ENCODE peak calls at places on chromosomes 16 and 17, in nine cellular contexts. One of them, this sample, is unnamed. For H3K9me3, the result is how much of the 10 kb centered on the place peaks cover.

GRCh38 chr16:29230671-29231091 is 175.8 kb downstream of the NPIPB11 start:
- DNase-seq in H1: no peak
- DNase-seq in IMR-90: peak
- DNase-seq in breast epithelium: peak
- DNase-seq in testis: no peak
- DNase-seq in transverse colon: no peak
- DNase-seq in heart left ventricle: no peak
- DNase-seq in A549: no peak
- DNase-seq in suprapubic skin: peak
- DNase-seq in this sample: no peak

GRCh38 chr17:73316919-73317505 is 5.2 kb upstream of the CDC42EP4 start:
- DNase-seq in transverse colon: no peak
- DNase-seq in suprapubic skin: peak
- DNase-seq in A549: no peak
- DNase-seq in testis: no peak
- DNase-seq in heart left ventricle: no peak
- DNase-seq in H1: no peak
- DNase-seq in breast epithelium: no peak
- DNase-seq in IMR-90: no peak
- DNase-seq in this sample: no peak

GRCh38 chr17:65902831-65903549 is 288.9 kb downstream of the CEP112 start:
- DNase-seq in suprapubic skin: no peak
- DNase-seq in testis: no peak
- DNase-seq in transverse colon: no peak
- DNase-seq in A549: no peak
- DNase-seq in H1: no peak
- DNase-seq in IMR-90: no peak
- DNase-seq in breast epithelium: no peak
- DNase-seq in heart left ventricle: no peak
- DNase-seq in this sample: no peak

GRCh38 chr16:1941924-1942809 is 832 bp downstream of the MSRB1 start:
- DNase-seq in IMR-90: no peak
- DNase-seq in transverse colon: no peak
- DNase-seq in suprapubic skin: no peak
- DNase-seq in A549: no peak
- DNase-seq in breast epithelium: no peak
- DNase-seq in heart left ventricle: no peak
- DNase-seq in H1: no peak
- DNase-seq in testis: no peak
- DNase-seq in this sample: peak

GRCh38 chr16:68658258-68658973 is 13.3 kb downstream of the CDH3 start:
- DNase-seq in breast epithelium: peak
- DNase-seq in IMR-90: peak
- DNase-seq in suprapubic skin: no peak
- DNase-seq in A549: peak
- DNase-seq in testis: no peak
- DNase-seq in transverse colon: no peak
- DNase-seq in H1: no peak
- DNase-seq in heart left ventricle: no peak
- DNase-seq in this sample: peak

GRCh38 chr17:13725286-13725990 is 123.7 kb upstream of the HS3ST3A1 start:
- DNase-seq in testis: no peak
- DNase-seq in suprapubic skin: no peak
- DNase-seq in H1: no peak
- DNase-seq in IMR-90: peak
- DNase-seq in breast epithelium: no peak
- DNase-seq in A549: peak
- DNase-seq in transverse colon: no peak
- DNase-seq in heart left ventricle: no peak
- DNase-seq in this sample: no peak

GRCh38 chr17:50207792-50208567 is 6.5 kb upstream of the COL1A1 start:
- DNase-seq in H1: no peak
- DNase-seq in transverse colon: no peak
- DNase-seq in breast epithelium: no peak
- DNase-seq in testis: no peak
- DNase-seq in A549: no peak
- DNase-seq in heart left ventricle: no peak
- DNase-seq in suprapubic skin: no peak
- DNase-seq in IMR-90: no peak
- DNase-seq in this sample: no peak

GRCh38 chr16:6571044-6571443 is 761.6 kb upstream of the RBFOX1 start:
- DNase-seq in testis: no peak
- DNase-seq in transverse colon: no peak
- DNase-seq in A549: no peak
- DNase-seq in H1: no peak
- DNase-seq in IMR-90: no peak
- DNase-seq in heart left ventricle: no peak
- DNase-seq in breast epithelium: no peak
- DNase-seq in suprapubic skin: no peak
- DNase-seq in this sample: no peak

GRCh38 chr16:49850558-49851467 is 5.1 kb downstream of the ZNF423 start:
- DNase-seq in transverse colon: no peak
- DNase-seq in testis: no peak
- DNase-seq in H1: no peak
- DNase-seq in heart left ventricle: no peak
- DNase-seq in breast epithelium: no peak
- DNase-seq in IMR-90: no peak
- DNase-seq in suprapubic skin: no peak
- DNase-seq in A549: no peak
- DNase-seq in this sample: no peak

GRCh38 chr17:38591759-38592241 is 14.0 kb downstream of the SRCIN1 start:
- DNase-seq in breast epithelium: no peak
- DNase-seq in IMR-90: no peak
- DNase-seq in H1: no peak
- DNase-seq in suprapubic skin: no peak
- DNase-seq in heart left ventricle: no peak
- DNase-seq in A549: no peak
- DNase-seq in testis: no peak
- DNase-seq in transverse colon: no peak
- DNase-seq in this sample: no peak

GRCh38 chr16:27237229-27238015 is 31.1 kb downstream of the NSMCE1 start:
- DNase-seq in suprapubic skin: no peak
- DNase-seq in IMR-90: no peak
- DNase-seq in breast epithelium: peak
- DNase-seq in A549: no peak
- DNase-seq in heart left ventricle: no peak
- DNase-seq in testis: no peak
- DNase-seq in H1: no peak
- DNase-seq in transverse colon: no peak
- DNase-seq in this sample: no peak

GRCh38 chr16:11401161-11402050 is 56.1 kb downstream of the RMI2 start:
- DNase-seq in H1: no peak
- DNase-seq in transverse colon: no peak
- DNase-seq in IMR-90: no peak
- DNase-seq in suprapubic skin: no peak
- DNase-seq in breast epithelium: peak
- DNase-seq in heart left ventricle: peak
- DNase-seq in A549: no peak
- DNase-seq in testis: peak
- DNase-seq in this sample: peak

GRCh38 chr17:30379303-30380105 is 777 bp downstream of the CPD start:
- DNase-seq in testis: no peak
- DNase-seq in transverse colon: peak
- DNase-seq in A549: no peak
- DNase-seq in breast epithelium: no peak
- DNase-seq in heart left ventricle: peak
- DNase-seq in suprapubic skin: peak
- DNase-seq in IMR-90: no peak
- DNase-seq in H1: no peak
- DNase-seq in this sample: peak

GRCh38 chr16:71723537-71724319 is 773 bp downstream of the PHLPP2 start:
- DNase-seq in transverse colon: peak
- DNase-seq in IMR-90: peak
- DNase-seq in heart left ventricle: peak
- DNase-seq in A549: peak
- DNase-seq in breast epithelium: peak
- DNase-seq in testis: peak
- DNase-seq in suprapubic skin: peak
- DNase-seq in H1: peak
- DNase-seq in this sample: peak
- TF ChIP-seq POLR2A in transverse colon: peak
- TF ChIP-seq POLR2A in IMR-90: peak
- TF ChIP-seq POLR2A in heart left ventricle: peak
- TF ChIP-seq POLR2A in A549: peak
- TF ChIP-seq POLR2A in breast epithelium: no peak
- TF ChIP-seq POLR2A in testis: no peak
- TF ChIP-seq POLR2A in suprapubic skin: peak
- TF ChIP-seq POLR2A in H1: no peak
- TF ChIP-seq POLR2A in this sample: peak

GRCh38 chr16:35752773-35753558 is 2293.6 kb downstream of the TP53TG3F start:
- DNase-seq in transverse colon: no peak
- DNase-seq in A549: no peak
- DNase-seq in testis: no peak
- DNase-seq in breast epithelium: no peak
- DNase-seq in H1: no peak
- DNase-seq in IMR-90: no peak
- DNase-seq in heart left ventricle: no peak
- DNase-seq in suprapubic skin: peak
- DNase-seq in this sample: no peak

GRCh38 chr16:35750701-35751104 is 2291.3 kb downstream of the TP53TG3F start:
- DNase-seq in transverse colon: no peak
- DNase-seq in testis: no peak
- DNase-seq in suprapubic skin: peak
- DNase-seq in heart left ventricle: no peak
- DNase-seq in IMR-90: no peak
- DNase-seq in breast epithelium: no peak
- DNase-seq in A549: no peak
- DNase-seq in H1: no peak
- DNase-seq in this sample: no peak

GRCh38 chr16:35753559-35754390 is 2294.4 kb downstream of the TP53TG3F start:
- DNase-seq in IMR-90: no peak
- DNase-seq in A549: no peak
- DNase-seq in H1: no peak
- DNase-seq in testis: no peak
- DNase-seq in suprapubic skin: peak
- DNase-seq in transverse colon: no peak
- DNase-seq in heart left ventricle: no peak
- DNase-seq in breast epithelium: no peak
- DNase-seq in this sample: no peak

GRCh38 chr16:35751191-35751941 is 2292.0 kb downstream of the TP53TG3F start:
- DNase-seq in heart left ventricle: no peak
- DNase-seq in testis: no peak
- DNase-seq in breast epithelium: no peak
- DNase-seq in IMR-90: no peak
- DNase-seq in suprapubic skin: peak
- DNase-seq in transverse colon: no peak
- DNase-seq in A549: no peak
- DNase-seq in H1: no peak
- DNase-seq in this sample: no peak

DNA sequence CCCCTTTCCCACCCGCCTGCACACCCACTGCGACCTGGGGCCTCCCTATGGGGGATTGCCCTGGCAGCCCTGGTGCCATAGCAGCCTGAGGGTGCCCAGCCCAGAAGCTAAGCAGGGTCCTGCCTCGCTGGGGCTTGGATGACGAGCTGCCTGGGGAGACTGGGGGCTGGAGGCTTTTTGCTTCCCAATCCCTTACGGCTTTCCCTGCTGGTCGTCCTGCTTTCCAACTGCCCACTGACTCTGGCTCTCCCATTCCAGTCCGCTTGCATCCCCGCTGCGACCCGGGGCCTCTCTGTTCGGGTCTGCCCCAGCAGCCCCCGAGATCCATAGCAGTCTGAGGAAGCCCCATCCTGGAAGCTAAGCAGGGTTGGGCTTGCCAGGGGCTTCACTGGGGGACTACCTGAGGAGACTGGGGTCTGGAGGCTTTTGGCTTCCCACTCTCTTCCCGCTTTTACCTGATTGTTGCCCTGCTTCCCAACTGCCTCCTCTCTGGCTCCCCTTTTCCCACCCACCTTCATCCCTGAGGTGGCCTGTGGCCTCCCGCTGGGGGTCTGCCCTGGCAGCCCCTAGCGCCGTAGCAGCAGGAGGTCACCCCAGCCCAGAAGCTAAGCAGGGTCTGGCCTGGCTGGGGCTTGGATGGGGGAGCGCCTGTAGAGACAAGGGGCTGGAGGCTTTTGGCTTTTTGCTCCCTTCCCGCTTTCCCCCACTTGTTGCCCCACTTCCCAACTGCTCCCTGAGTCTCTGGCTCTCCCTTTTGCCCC is 2292.8 kb downstream of the TP53TG3F start:
- DNase-seq in testis: no peak
- DNase-seq in suprapubic skin: peak
- DNase-seq in breast epithelium: no peak
- DNase-seq in IMR-90: no peak
- DNase-seq in H1: no peak
- DNase-seq in A549: no peak
- DNase-seq in transverse colon: no peak
- DNase-seq in heart left ventricle: no peak
- DNase-seq in this sample: no peak
- H3K9me3 ChIP-seq in testis: under half
- H3K9me3 ChIP-seq in suprapubic skin: under half
- H3K9me3 ChIP-seq in breast epithelium: under half
- H3K9me3 ChIP-seq in IMR-90: half or more
- H3K9me3 ChIP-seq in H1: half or more
- H3K9me3 ChIP-seq in A549: under half
- H3K9me3 ChIP-seq in transverse colon: under half
- H3K9me3 ChIP-seq in heart left ventricle: under half
- H3K9me3 ChIP-seq in this sample: under half

DNA sequence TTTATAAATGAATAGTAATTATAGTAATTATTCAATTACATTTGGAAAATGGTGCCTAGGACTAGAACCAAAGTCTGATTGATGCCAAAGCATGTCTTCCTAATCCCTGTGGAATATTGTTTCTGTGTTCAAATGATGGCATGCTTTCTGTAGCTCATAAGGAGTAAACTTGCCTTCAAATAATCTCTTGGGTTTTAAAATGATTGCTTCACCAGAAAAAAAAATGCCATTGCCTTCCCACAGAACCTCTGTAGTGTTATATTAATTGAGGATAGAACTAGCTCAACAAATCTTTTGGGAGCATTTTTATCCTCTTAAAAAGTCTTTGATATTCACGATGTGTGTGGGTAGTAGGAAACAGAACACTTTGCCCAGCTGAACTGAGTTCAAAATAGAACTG is 7.7 kb upstream of the TMEM100 start:
- DNase-seq in suprapubic skin: no peak
- DNase-seq in A549: no peak
- DNase-seq in transverse colon: no peak
- DNase-seq in testis: no peak
- DNase-seq in IMR-90: no peak
- DNase-seq in heart left ventricle: no peak
- DNase-seq in H1: no peak
- DNase-seq in breast epithelium: no peak
- DNase-seq in this sample: no peak
- TF ChIP-seq POLR2A in suprapubic skin: no peak
- TF ChIP-seq POLR2A in A549: no peak
- TF ChIP-seq POLR2A in transverse colon: no peak
- TF ChIP-seq POLR2A in testis: no peak
- TF ChIP-seq POLR2A in IMR-90: no peak
- TF ChIP-seq POLR2A in heart left ventricle: no peak
- TF ChIP-seq POLR2A in H1: no peak
- TF ChIP-seq POLR2A in breast epithelium: no peak
- TF ChIP-seq POLR2A in this sample: no peak

DNA sequence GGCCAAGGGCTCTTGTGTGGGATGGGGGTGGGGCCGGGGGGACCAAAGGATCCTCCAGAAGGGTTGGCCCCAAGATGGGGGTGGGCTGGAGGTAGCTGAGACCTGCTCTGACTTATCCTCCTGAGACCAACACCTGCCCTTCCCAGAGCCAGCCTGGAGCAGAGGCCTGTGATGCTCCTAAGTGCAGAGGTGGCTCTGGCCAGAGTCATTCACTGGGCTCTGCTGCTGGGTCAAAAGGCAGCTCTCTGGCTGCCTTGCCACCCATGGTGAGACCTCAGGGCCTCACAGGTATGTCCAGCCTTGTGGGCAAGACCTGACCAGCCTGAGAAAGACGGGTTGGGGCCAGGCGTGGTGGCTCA is 402 bp downstream of the SERPINF2 start:
- DNase-seq in IMR-90: no peak
- DNase-seq in suprapubic skin: no peak
- DNase-seq in H1: no peak
- DNase-seq in testis: no peak
- DNase-seq in transverse colon: no peak
- DNase-seq in heart left ventricle: no peak
- DNase-seq in A549: no peak
- DNase-seq in breast epithelium: no peak
- DNase-seq in this sample: no peak
- H3K9me3 ChIP-seq in IMR-90: under half
- H3K9me3 ChIP-seq in suprapubic skin: under half
- H3K9me3 ChIP-seq in H1: under half
- H3K9me3 ChIP-seq in testis: under half
- H3K9me3 ChIP-seq in transverse colon: under half
- H3K9me3 ChIP-seq in heart left ventricle: under half
- H3K9me3 ChIP-seq in A549: under half
- H3K9me3 ChIP-seq in breast epithelium: under half
- H3K9me3 ChIP-seq in this sample: under half